ENCODE peak calls at places on chromosomes 5 and 9, in nine cellular contexts. R is GM13976, W is tibial nerve, N is spleen, X is fibroblast of lung, S is lower lobe of right lung, K is fibroblast of the aortic adventitia, A is fibroblast of villous mesenchyme, U is stomach. Y is an unnamed sample.
A peak's percentile ranks its signal among the peaks of the same experiment; 100 is the strongest.

GRCh38 chr9:132768932-132769894 is 98.9 kb downstream of the GTF3C4 start:
- DNase-seq in R (peak; percentile 78), W (peak; percentile 73), N (peak; percentile 83), X (peak; percentile 61), S (peak; percentile 71), K (peak; percentile 45), A (peak; percentile 71), U (peak; percentile 63), Y (peak; percentile 48)

GRCh38 chr5:52885614-52886013 is 97.9 kb downstream of the ITGA1 start:
- DNase-seq in R (no peak), W (no peak), N (no peak), X (no peak), S (no peak), K (no peak), A (no peak), U (no peak), Y (no peak)

GRCh38 chr5:88653471-88653870 is 229.5 kb downstream of the MEF2C start:
- DNase-seq in R (no peak), W (no peak), N (no peak), X (no peak), S (no peak), K (no peak), A (no peak), U (no peak), Y (no peak)

GRCh38 chr9:122120672-122121071 is 27.6 kb upstream of the TTLL11 start:
- DNase-seq in R (no peak), W (no peak), N (no peak), X (no peak), S (no peak), K (no peak), A (no peak), U (no peak), Y (no peak)

GRCh38 chr9:134811673-134812668 is 68.6 kb upstream of the FCN2 start:
- DNase-seq in R (no peak), W (no peak), N (no peak), X (peak; percentile 95), S (no peak), K (peak; percentile 81), A (peak; percentile 75), U (no peak), Y (peak; percentile 32)

GRCh38 chr9:3240651-3241268 is 285.0 kb downstream of the RFX3 start:
- DNase-seq in R (peak; percentile 47), W (peak; percentile 72), N (peak; percentile 85), X (peak; percentile 58), S (peak; percentile 72), K (peak; percentile 67), A (peak; percentile 67), U (peak; percentile 64), Y (peak; percentile 22)

GRCh38 chr9:136753371-136754058 is 4.5 kb downstream of the LCN8 start:
- DNase-seq in R (no peak), W (no peak), N (peak; percentile 52), X (no peak), S (no peak), K (no peak), A (no peak), U (no peak), Y (no peak)

GRCh38 chr9:107251756-107252322 is 31.2 kb upstream of the RAD23B start:
- DNase-seq in R (no peak), W (peak; percentile 88), N (no peak), X (peak; percentile 94), S (no peak), K (peak; percentile 98), A (peak; percentile 91), U (peak; percentile 28), Y (peak; percentile 77)

GRCh38 chr5:30853158-30853557 is 340.3 kb upstream of the CDH6 start:
- DNase-seq in R (no peak), W (no peak), N (no peak), X (no peak), S (no peak), K (no peak), A (no peak), U (no peak), Y (no peak)

GRCh38 chr9:38437193-38437823 is 13.1 kb upstream of the IGFBPL1 start:
- DNase-seq in R (no peak), W (no peak), N (no peak), X (peak; percentile 54), S (no peak), K (peak; percentile 16), A (no peak), U (peak; percentile 60), Y (no peak)

GRCh38 chr9:93172646-93173364 is 11.1 kb upstream of the WNK2 start:
- DNase-seq in R (no peak), W (no peak), N (no peak), X (no peak), S (no peak), K (no peak), A (no peak), U (no peak), Y (no peak)

GRCh38 chr5:113199122-113199905 is 222.7 kb downstream of the DCP2 start:
- DNase-seq in R (no peak), W (peak; percentile 30), N (no peak), X (peak; percentile 75), S (no peak), K (peak; percentile 79), A (peak; percentile 63), U (no peak), Y (peak; percentile 20)

GRCh38 chr5:157918811-157919742 is 60.1 kb upstream of the CLINT1 start:
- DNase-seq in R (no peak), W (no peak), N (no peak), X (peak; percentile 14), S (peak; percentile 80), K (peak; percentile 9), A (no peak), U (peak; percentile 33), Y (peak; percentile 2)

DNA sequence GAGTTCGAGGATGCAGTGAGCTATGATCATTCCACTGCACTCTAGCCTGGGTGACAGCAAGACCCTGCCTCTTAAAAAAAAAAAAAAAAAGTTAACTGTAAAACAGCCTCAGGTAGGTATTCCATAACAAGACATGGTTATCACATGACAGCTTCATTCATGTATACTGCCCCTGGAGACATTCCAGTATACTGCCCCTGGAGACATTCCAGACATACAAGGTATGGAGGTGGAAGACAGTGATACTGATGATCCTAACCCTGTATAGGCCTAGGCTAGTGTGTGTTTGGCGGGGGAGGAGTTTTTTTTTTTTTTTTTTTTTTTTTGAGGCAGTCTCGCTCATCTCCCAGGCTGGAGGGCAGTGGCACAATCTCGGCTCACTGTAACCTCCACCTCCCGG is 105.5 kb downstream of the RICTOR start:
- DNase-seq in R (no peak), W (no peak), N (no peak), X (no peak), S (no peak), K (no peak), A (no peak), U (no peak), Y (no peak)
- TF ChIP-seq CTCF in R (no peak), W (no peak), N (no peak), X (no peak), S (no peak), K (no peak), A (no peak), U (no peak), Y (no peak)

DNA sequence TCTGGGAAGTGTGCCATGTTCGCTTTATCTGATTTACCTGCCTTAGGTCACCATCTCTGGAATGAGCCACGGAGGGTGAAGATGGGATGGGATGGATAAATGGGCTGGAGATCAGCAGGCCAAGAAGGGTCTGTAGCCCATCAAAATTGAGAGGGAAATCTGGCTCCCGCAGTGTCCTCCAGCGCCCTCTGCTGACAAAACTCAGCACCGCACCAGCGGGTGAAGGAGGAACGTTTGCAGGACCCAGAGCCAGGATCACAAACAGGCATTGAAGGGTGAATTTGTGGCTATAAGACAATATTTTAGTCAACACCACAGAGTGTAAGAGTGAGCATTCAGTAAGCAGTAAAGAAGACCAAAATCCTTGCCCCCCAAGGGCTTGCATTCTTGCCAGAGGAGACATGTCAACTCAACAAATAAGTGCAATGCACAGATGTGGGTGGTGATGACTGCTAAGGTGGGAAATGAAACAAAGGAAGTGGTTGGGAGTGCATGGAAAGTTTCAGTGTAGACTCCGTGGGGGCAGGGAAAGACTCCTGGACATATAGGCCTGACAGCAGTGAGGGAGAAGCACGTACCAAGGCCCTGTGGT is 124.4 kb downstream of the TENT4A start:
- DNase-seq in R (peak; percentile 49), W (no peak), N (no peak), X (no peak), S (no peak), K (no peak), A (no peak), U (no peak), Y (no peak)
- TF ChIP-seq CTCF in R (peak; percentile 61), W (peak; percentile 22), N (peak; percentile 47), X (peak; percentile 9), S (peak; percentile 64), K (peak; percentile 51), A (peak; percentile 64), U (no peak), Y (peak; percentile 87)

GRCh38 chr9:98209530-98209929 is 17.1 kb upstream of the CORO2A start:
- DNase-seq in R (no peak), W (no peak), N (no peak), X (no peak), S (no peak), K (no peak), A (no peak), U (no peak), Y (no peak)

GRCh38 chr9:98206754-98207153 is 14.3 kb upstream of the CORO2A start:
- DNase-seq in R (no peak), W (no peak), N (no peak), X (no peak), S (no peak), K (no peak), A (no peak), U (no peak), Y (no peak)

GRCh38 chr9:98208635-98209034 is 16.2 kb upstream of the CORO2A start:
- DNase-seq in R (no peak), W (no peak), N (no peak), X (no peak), S (peak; percentile 54), K (no peak), A (no peak), U (peak; percentile 75), Y (no peak)

GRCh38 chr9:98210435-98210834 is 18.0 kb upstream of the CORO2A start:
- DNase-seq in R (no peak), W (no peak), N (no peak), X (no peak), S (no peak), K (no peak), A (no peak), U (peak; percentile 71), Y (no peak)

GRCh38 chr9:98207606-98208005 is 15.2 kb upstream of the CORO2A start:
- DNase-seq in R (no peak), W (no peak), N (no peak), X (no peak), S (no peak), K (no peak), A (no peak), U (no peak), Y (no peak)
- TF ChIP-seq CTCF in R (no peak), W (no peak), N (no peak), X (peak; percentile 10), S (no peak), K (no peak), A (no peak), U (no peak), Y (peak; percentile 31)

GRCh38 chr9:101146508-101146907 is 118.0 kb downstream of the PLPPR1 start:
- DNase-seq in R (no peak), W (no peak), N (no peak), X (no peak), S (no peak), K (no peak), A (no peak), U (no peak), Y (no peak)
- TF ChIP-seq CTCF in R (no peak), W (no peak), N (no peak), X (no peak), S (no peak), K (no peak), A (no peak), U (no peak), Y (no peak)

Y was measured in HFF-Myc.